ENCODE peak calls at places on chromosomes 11 and 22, in seven cellular contexts. One of them, this sample, is unnamed.

GRCh38 chr11:45737056-45737455 is 67.9 kb upstream of the SLC35C1 start:
- ATAC-seq in activated T-cell treated with anti-CD3 and anti-CD28 coated beads, Interleukin-2, amount 50 U/mL, for 72 hours: peak
- ATAC-seq in CD4-positive, CD25-positive, alpha-beta regulatory T cell: no peak
- ATAC-seq in right cardiac atrium: no peak
- ATAC-seq in right lobe of liver: no peak
- ATAC-seq in activated CD8-positive, alpha-beta T cell treated with anti-CD3 and anti-CD28 coated beads, Interleukin-2, amount 10 ng/mL, durations not matched to agents 7 days and 5 days: no peak
- ATAC-seq in CD8-positive, alpha-beta T cell: no peak
- ATAC-seq in this sample: no peak

GRCh38 chr11:29019960-29020683 is 911.9 kb downstream of the METTL15 start:
- ATAC-seq in right cardiac atrium: no peak
- ATAC-seq in CD8-positive, alpha-beta T cell: no peak
- ATAC-seq in CD4-positive, CD25-positive, alpha-beta regulatory T cell: no peak
- ATAC-seq in right lobe of liver: no peak
- ATAC-seq in activated CD8-positive, alpha-beta T cell treated with anti-CD3 and anti-CD28 coated beads, Interleukin-2, amount 10 ng/mL, durations not matched to agents 7 days and 5 days: no peak
- ATAC-seq in activated T-cell treated with anti-CD3 and anti-CD28 coated beads, Interleukin-2, amount 50 U/mL, for 72 hours: no peak
- ATAC-seq in this sample: no peak

GRCh38 chr11:17333799-17334586 is 17.6 kb upstream of the NCR3LG1 start:
- ATAC-seq in CD8-positive, alpha-beta T cell: peak
- ATAC-seq in activated CD8-positive, alpha-beta T cell treated with anti-CD3 and anti-CD28 coated beads, Interleukin-2, amount 10 ng/mL, durations not matched to agents 7 days and 5 days: peak
- ATAC-seq in activated T-cell treated with anti-CD3 and anti-CD28 coated beads, Interleukin-2, amount 50 U/mL, for 72 hours: no peak
- ATAC-seq in CD4-positive, CD25-positive, alpha-beta regulatory T cell: no peak
- ATAC-seq in right cardiac atrium: peak
- ATAC-seq in right lobe of liver: no peak
- ATAC-seq in this sample: no peak

GRCh38 chr11:63699906-63700305 is 18.6 kb downstream of the RTN3 start:
- ATAC-seq in right lobe of liver: no peak
- ATAC-seq in activated CD8-positive, alpha-beta T cell treated with anti-CD3 and anti-CD28 coated beads, Interleukin-2, amount 10 ng/mL, durations not matched to agents 7 days and 5 days: no peak
- ATAC-seq in CD4-positive, CD25-positive, alpha-beta regulatory T cell: no peak
- ATAC-seq in CD8-positive, alpha-beta T cell: no peak
- ATAC-seq in right cardiac atrium: no peak
- ATAC-seq in activated T-cell treated with anti-CD3 and anti-CD28 coated beads, Interleukin-2, amount 50 U/mL, for 72 hours: no peak
- ATAC-seq in this sample: no peak

GRCh38 chr11:119982517-119983239 is 155.2 kb downstream of the TRIM29 start:
- ATAC-seq in activated T-cell treated with anti-CD3 and anti-CD28 coated beads, Interleukin-2, amount 50 U/mL, for 72 hours: no peak
- ATAC-seq in right lobe of liver: peak
- ATAC-seq in right cardiac atrium: no peak
- ATAC-seq in activated CD8-positive, alpha-beta T cell treated with anti-CD3 and anti-CD28 coated beads, Interleukin-2, amount 10 ng/mL, durations not matched to agents 7 days and 5 days: no peak
- ATAC-seq in CD4-positive, CD25-positive, alpha-beta regulatory T cell: no peak
- ATAC-seq in CD8-positive, alpha-beta T cell: no peak
- ATAC-seq in this sample: peak

GRCh38 chr11:69089258-69089657 is 40.5 kb downstream of the TPCN2 start:
- ATAC-seq in CD4-positive, CD25-positive, alpha-beta regulatory T cell: no peak
- ATAC-seq in CD8-positive, alpha-beta T cell: no peak
- ATAC-seq in activated CD8-positive, alpha-beta T cell treated with anti-CD3 and anti-CD28 coated beads, Interleukin-2, amount 10 ng/mL, durations not matched to agents 7 days and 5 days: no peak
- ATAC-seq in right cardiac atrium: peak
- ATAC-seq in right lobe of liver: no peak
- ATAC-seq in activated T-cell treated with anti-CD3 and anti-CD28 coated beads, Interleukin-2, amount 50 U/mL, for 72 hours: no peak
- ATAC-seq in this sample: no peak

GRCh38 chr11:110090466-110091026 is 2.6 kb upstream of the ZC3H12C start:
- ATAC-seq in activated CD8-positive, alpha-beta T cell treated with anti-CD3 and anti-CD28 coated beads, Interleukin-2, amount 10 ng/mL, durations not matched to agents 7 days and 5 days: no peak
- ATAC-seq in CD4-positive, CD25-positive, alpha-beta regulatory T cell: no peak
- ATAC-seq in activated T-cell treated with anti-CD3 and anti-CD28 coated beads, Interleukin-2, amount 50 U/mL, for 72 hours: peak
- ATAC-seq in right lobe of liver: no peak
- ATAC-seq in right cardiac atrium: no peak
- ATAC-seq in CD8-positive, alpha-beta T cell: no peak
- ATAC-seq in this sample: no peak

GRCh38 chr22:28051787-28052356 is 132.8 kb upstream of the PITPNB start:
- ATAC-seq in activated CD8-positive, alpha-beta T cell treated with anti-CD3 and anti-CD28 coated beads, Interleukin-2, amount 10 ng/mL, durations not matched to agents 7 days and 5 days: no peak
- ATAC-seq in right cardiac atrium: peak
- ATAC-seq in CD4-positive, CD25-positive, alpha-beta regulatory T cell: no peak
- ATAC-seq in activated T-cell treated with anti-CD3 and anti-CD28 coated beads, Interleukin-2, amount 50 U/mL, for 72 hours: no peak
- ATAC-seq in right lobe of liver: peak
- ATAC-seq in CD8-positive, alpha-beta T cell: no peak
- ATAC-seq in this sample: no peak

GRCh38 chr11:83363280-83363679 is 77.1 kb upstream of the CCDC90B start:
- ATAC-seq in CD8-positive, alpha-beta T cell: no peak
- ATAC-seq in activated CD8-positive, alpha-beta T cell treated with anti-CD3 and anti-CD28 coated beads, Interleukin-2, amount 10 ng/mL, durations not matched to agents 7 days and 5 days: no peak
- ATAC-seq in right cardiac atrium: no peak
- ATAC-seq in right lobe of liver: no peak
- ATAC-seq in activated T-cell treated with anti-CD3 and anti-CD28 coated beads, Interleukin-2, amount 50 U/mL, for 72 hours: no peak
- ATAC-seq in CD4-positive, CD25-positive, alpha-beta regulatory T cell: no peak
- ATAC-seq in this sample: no peak

GRCh38 chr22:37661160-37661924 is 2.8 kb downstream of the PDXP start:
- ATAC-seq in CD8-positive, alpha-beta T cell: no peak
- ATAC-seq in right lobe of liver: peak
- ATAC-seq in activated T-cell treated with anti-CD3 and anti-CD28 coated beads, Interleukin-2, amount 50 U/mL, for 72 hours: no peak
- ATAC-seq in activated CD8-positive, alpha-beta T cell treated with anti-CD3 and anti-CD28 coated beads, Interleukin-2, amount 10 ng/mL, durations not matched to agents 7 days and 5 days: no peak
- ATAC-seq in CD4-positive, CD25-positive, alpha-beta regulatory T cell: no peak
- ATAC-seq in right cardiac atrium: no peak
- ATAC-seq in this sample: no peak

This sample was measured in gastroesophageal sphincter.